ENCODE peak calls at places on chromosomes 5 and 9, in four cellular contexts. A, C, M and K are unnamed samples.

GRCh38 chr5:13359326-13359725 is 585.2 kb downstream of the DNAH5 start:
- DNase-seq in A (no peak), C (no peak), M (no peak), K (no peak)

GRCh38 chr5:158599132-158599531 is 500.6 kb downstream of the EBF1 start:
- DNase-seq in A (no peak), C (no peak), M (no peak), K (no peak)

GRCh38 chr9:108549184-108549583 is 306.6 kb downstream of the ACTL7B start:
- DNase-seq in A (no peak), C (no peak), M (no peak), K (no peak)

GRCh38 chr9:97845130-97845529 is 7.9 kb upstream of the FOXE1 start:
- DNase-seq in A (no peak), C (no peak), M (no peak), K (no peak)

GRCh38 chr5:58185397-58186195 is 274.3 kb downstream of the PLK2 start:
- DNase-seq in A (no peak), C (no peak), M (no peak), K (no peak)

GRCh38 chr9:87227456-87227855 is 270.2 kb upstream of the DAPK1 start:
- DNase-seq in A (no peak), C (no peak), M (no peak), K (no peak)

GRCh38 chr9:96381696-96382095 is 1.8 kb downstream of the SLC35D2 start:
- DNase-seq in A (no peak), C (no peak), M (no peak), K (no peak)

GRCh38 chr9:98808411-98808815 is 943 bp downstream of the GALNT12 start:
- DNase-seq in A (peak), C (no peak), M (no peak), K (no peak)

GRCh38 chr9:110744753-110745522 is 76.3 kb downstream of the MUSK start:
- DNase-seq in A (no peak), C (no peak), M (no peak), K (no peak)

GRCh38 chr5:74865293-74865798 is 841 bp downstream of the FAM169A start:
- DNase-seq in A (no peak), C (no peak), M (no peak), K (no peak)

GRCh38 chr5:160289721-160290120 is 22.6 kb downstream of the CCNJL start:
- DNase-seq in A (no peak), C (no peak), M (no peak), K (no peak)

GRCh38 chr9:126081746-126082145 is 244.9 kb upstream of the MVB12B start:
- DNase-seq in A (no peak), C (no peak), M (no peak), K (no peak)

GRCh38 chr9:35842795-35843194 is 13.8 kb downstream of the TMEM8B start:
- DNase-seq in A (no peak), C (no peak), M (no peak), K (peak)

GRCh38 chr9:3332802-3333201 is 193.0 kb downstream of the RFX3 start:
- DNase-seq in A (no peak), C (no peak), M (no peak), K (no peak)

GRCh38 chr9:70318002-70318401 is 59.2 kb downstream of the SMC5 start:
- DNase-seq in A (no peak), C (no peak), M (peak), K (no peak)

GRCh38 chr9:132787748-132788159 is 90.3 kb downstream of the AK8 start:
- DNase-seq in A (no peak), C (no peak), M (peak), K (no peak)

GRCh38 chr5:13350754-13351153 is 593.7 kb downstream of the DNAH5 start:
- DNase-seq in A (no peak), C (no peak), M (no peak), K (no peak)

GRCh38 chr5:62645223-62645622 is 66.6 kb downstream of the LRRC70 start:
- DNase-seq in A (no peak), C (no peak), M (peak), K (no peak)

GRCh38 chr5:138724470-138725146 is 28.6 kb upstream of the CTNNA1 start:
- DNase-seq in A (no peak), C (no peak), M (no peak), K (no peak)

GRCh38 chr9:136729144-136729543 is 13.6 kb downstream of the LCN10 start:
- DNase-seq in A (no peak), C (no peak), M (no peak), K (no peak)

GRCh38 chr9:6590772-6591384 is 54.7 kb downstream of the GLDC start:
- DNase-seq in A (no peak), C (no peak), M (peak), K (no peak)

GRCh38 chr5:98436672-98437071 is 336.8 kb upstream of the RGMB start:
- DNase-seq in A (no peak), C (no peak), M (no peak), K (no peak)

GRCh38 chr5:14869286-14870164 is 2.1 kb downstream of the ANKH start:
- DNase-seq in A (no peak), C (no peak), M (no peak), K (no peak)

GRCh38 chr5:145834917-145835838 is at the start of gene PRELID2:
- DNase-seq in A (peak), C (peak), M (peak), K (peak)

GRCh38 chr9:26744362-26744965 is 148.1 kb downstream of the CAAP1 start:
- DNase-seq in A (no peak), C (no peak), M (peak), K (no peak)

GRCh38 chr5:96703384-96703910 is 41.3 kb downstream of the CAST start:
- DNase-seq in A (no peak), C (no peak), M (peak), K (no peak)

GRCh38 chr9:4299006-4299795 is 667 bp downstream of the GLIS3 start:
- DNase-seq in A (no peak), C (no peak), M (no peak), K (peak)

GRCh38 chr9:20692554-20692953 is 8.5 kb downstream of the FOCAD start:
- DNase-seq in A (no peak), C (no peak), M (peak), K (no peak)

GRCh38 chr5:34526682-34527305 is 129.3 kb upstream of the RAI14 start:
- DNase-seq in A (peak), C (no peak), M (no peak), K (no peak)

GRCh38 chr5:107196500-107196899 is 474.2 kb downstream of the EFNA5 start:
- DNase-seq in A (no peak), C (no peak), M (no peak), K (no peak)
- TF ChIP-seq TAF1 in A (no peak), C (no peak), M (no peak), K (no peak)

GRCh38 chr9:33140406-33141360 is 26.5 kb downstream of the B4GALT1 start:
- DNase-seq in A (no peak), C (no peak), M (no peak), K (no peak)
- TF ChIP-seq TAF1 in A (no peak), C (no peak), M (no peak), K (no peak)

GRCh38 chr5:132263548-132264261 is 6.2 kb downstream of the PDLIM4 start:
- DNase-seq in A (peak), C (no peak), M (no peak), K (no peak)
- TF ChIP-seq TAF1 in A (no peak), C (no peak), M (no peak), K (no peak)

GRCh38 chr9:131708613-131709002 is 31.3 kb downstream of the RAPGEF1 start:
- DNase-seq in A (no peak), C (no peak), M (no peak), K (no peak)
- TF ChIP-seq TAF1 in A (no peak), C (no peak), M (no peak), K (no peak)

GRCh38 chr5:22928821-22929482 is 75.8 kb upstream of the CDH12 start:
- DNase-seq in A (no peak), C (peak), M (no peak), K (no peak)
- TF ChIP-seq TAF1 in A (no peak), C (peak), M (no peak), K (no peak)

GRCh38 chr5:10975915-10976314 is 214.9 kb upstream of the DAP start:
- DNase-seq in A (no peak), C (no peak), M (no peak), K (no peak)

GRCh38 chr5:10973316-10973715 is 212.3 kb upstream of the DAP start:
- DNase-seq in A (no peak), C (no peak), M (no peak), K (no peak)

GRCh38 chr5:10981927-10982326 is 220.9 kb upstream of the DAP start:
- DNase-seq in A (no peak), C (no peak), M (no peak), K (no peak)

GRCh38 chr5:10974850-10975249 is 213.8 kb upstream of the DAP start:
- DNase-seq in A (no peak), C (no peak), M (peak), K (no peak)

DNA sequence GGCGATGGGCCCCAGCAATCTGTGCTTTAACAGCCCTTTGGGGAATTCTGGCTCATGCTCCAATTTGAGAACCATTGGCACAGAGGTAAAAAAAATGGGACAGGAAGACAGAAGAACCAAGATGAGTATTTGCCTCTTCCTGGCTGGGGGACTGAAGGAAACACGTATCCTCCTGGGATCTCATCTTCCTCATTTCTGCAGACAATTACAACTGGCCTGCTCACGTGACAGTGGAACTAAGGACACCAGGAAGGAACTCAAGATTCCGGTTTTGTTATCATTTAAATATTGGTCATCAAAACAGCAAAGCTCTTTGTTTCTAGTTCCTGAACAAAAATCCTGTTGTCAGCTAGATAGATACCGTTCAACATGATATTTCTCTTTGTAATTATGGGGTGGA is 216.0 kb upstream of the DAP start:
- DNase-seq in A (no peak), C (no peak), M (no peak), K (no peak)
- TF ChIP-seq TAF1 in A (no peak), C (no peak), M (no peak), K (no peak)

GRCh38 chr9:79857188-79857587 is 285.4 kb downstream of the TLE4 start:
- DNase-seq in A (no peak), C (no peak), M (no peak), K (no peak)

GRCh38 chr9:79862921-79863890 is 291.4 kb downstream of the TLE4 start:
- DNase-seq in A (no peak), C (no peak), M (no peak), K (no peak)

DNA sequence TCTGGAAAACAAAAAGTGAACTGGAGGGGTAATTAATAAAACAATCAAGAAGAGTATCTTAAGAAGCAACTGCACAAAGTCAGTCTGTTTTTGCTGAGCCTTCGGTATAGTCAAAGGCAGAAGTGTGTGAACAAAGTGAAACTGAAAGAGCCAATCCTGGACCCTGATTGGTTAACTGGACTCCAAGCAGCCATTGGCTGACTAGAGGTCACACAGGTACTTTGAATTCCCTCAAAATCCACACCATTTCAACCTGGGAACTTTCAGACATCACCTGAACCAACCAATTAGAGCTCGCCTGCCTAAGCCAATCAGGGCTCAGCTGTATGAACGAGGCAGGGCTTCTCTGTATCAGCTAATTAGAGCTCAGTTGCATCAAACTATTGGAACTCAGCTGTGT is 286.7 kb downstream of the TLE4 start:
- DNase-seq in A (no peak), C (no peak), M (peak), K (no peak)
- TF ChIP-seq TAF1 in A (no peak), C (no peak), M (no peak), K (no peak)